ENCODE peak calls at places on chromosomes 16 and 17, in five cellular contexts. F, X, I, S and Z are unnamed samples.

GRCh38 chr17:64694207-64694606 is 32.1 kb upstream of the SMURF2 start:
- DNase-seq in F (no peak), X (no peak), I (no peak), S (peak; percentile 66), Z (peak; percentile 64)

GRCh38 chr17:72778161-72779151 is 314.0 kb downstream of the SLC39A11 start:
- DNase-seq in F (no peak), X (no peak), I (no peak), S (no peak), Z (no peak)

GRCh38 chr16:75256871-75257343 is 5.5 kb upstream of the BCAR1 start:
- DNase-seq in F (no peak), X (no peak), I (no peak), S (peak; percentile 64), Z (peak; percentile 47)

GRCh38 chr17:694239-694638 is 20.4 kb downstream of the VPS53 start:
- DNase-seq in F (peak; percentile 89), X (no peak), I (no peak), S (peak; percentile 99), Z (peak; percentile 96)

GRCh38 chr17:32142857-32143524 is 689 bp downstream of the RHOT1 start:
- DNase-seq in F (no peak), X (peak; percentile 39), I (peak; percentile 16), S (peak; percentile 61), Z (peak; percentile 69)

GRCh38 chr17:37466471-37466870 is 23.2 kb upstream of the DUSP14 start:
- DNase-seq in F (no peak), X (no peak), I (no peak), S (no peak), Z (no peak)

GRCh38 chr17:50884354-50885311 is 18.5 kb upstream of the TOB1 start:
- DNase-seq in F (no peak), X (no peak), I (no peak), S (no peak), Z (peak; percentile 22)

GRCh38 chr17:28954886-28955285 is 3.6 kb upstream of the PHF12 start:
- DNase-seq in F (no peak), X (no peak), I (no peak), S (no peak), Z (no peak)

GRCh38 chr17:57197672-57198071 is 58.7 kb upstream of the MSI2 start:
- DNase-seq in F (no peak), X (no peak), I (no peak), S (no peak), Z (no peak)

GRCh38 chr16:2214721-2214970 is at the start of gene PGP:
- DNase-seq in F (no peak), X (no peak), I (no peak), S (no peak), Z (no peak)

GRCh38 chr17:77363821-77364361 is 223.1 kb downstream of the SEC14L1 start:
- DNase-seq in F (no peak), X (no peak), I (no peak), S (no peak), Z (no peak)

GRCh38 chr17:1986783-1987451 is 38.2 kb downstream of the RTN4RL1 start:
- DNase-seq in F (no peak), X (no peak), I (no peak), S (no peak), Z (no peak)

GRCh38 chr17:75270218-75270965 is 639 bp downstream of the MIF4GD start:
- DNase-seq in F (no peak), X (peak; percentile 36), I (no peak), S (peak; percentile 80), Z (peak; percentile 70)

GRCh38 chr16:1028524-1029258 is 43.9 kb upstream of the SSTR5 start:
- DNase-seq in F (no peak), X (no peak), I (no peak), S (no peak), Z (no peak)

GRCh38 chr16:75244844-75245758 is 6.3 kb downstream of the BCAR1 start:
- DNase-seq in F (peak; percentile 87), X (no peak), I (peak; percentile 65), S (peak; percentile 96), Z (peak; percentile 93)

GRCh38 chr16:47018223-47018891 is 44.9 kb upstream of the DNAJA2 start:
- DNase-seq in F (no peak), X (peak; percentile 45), I (no peak), S (no peak), Z (peak; percentile 20)

GRCh38 chr17:34051046-34051445 is 204.0 kb upstream of the CCL2 start:
- DNase-seq in F (no peak), X (no peak), I (no peak), S (no peak), Z (no peak)

GRCh38 chr17:27478901-27479531 is 22.8 kb downstream of the KSR1 start:
- DNase-seq in F (no peak), X (no peak), I (no peak), S (no peak), Z (no peak)

GRCh38 chr17:8376302-8377067 is at the start of gene KRABD2:
- DNase-seq in F (peak; percentile 71), X (peak; percentile 66), I (peak; percentile 65), S (peak; percentile 86), Z (peak; percentile 76)

GRCh38 chr17:74601944-74602572 is 10.0 kb upstream of the CD300LD start:
- DNase-seq in F (no peak), X (no peak), I (no peak), S (peak; percentile 34), Z (peak; percentile 39)

GRCh38 chr16:89380681-89381080 is 109.7 kb downstream of the ANKRD11 start:
- DNase-seq in F (no peak), X (no peak), I (no peak), S (no peak), Z (no peak)

GRCh38 chr16:9521749-9522370 is 430.4 kb downstream of the HAPSTR1 start:
- DNase-seq in F (no peak), X (no peak), I (no peak), S (no peak), Z (no peak)

GRCh38 chr17:30824002-30824355 is 513 bp downstream of the CRLF3 start:
- DNase-seq in F (no peak), X (no peak), I (no peak), S (no peak), Z (no peak)

GRCh38 chr16:77170805-77171204 is 20.2 kb upstream of the MON1B start:
- DNase-seq in F (no peak), X (no peak), I (no peak), S (no peak), Z (no peak)

GRCh38 chr16:83066881-83067280 is 440.1 kb downstream of the CDH13 start:
- DNase-seq in F (no peak), X (no peak), I (no peak), S (no peak), Z (no peak)

GRCh38 chr16:75461575-75461974 is 2.9 kb downstream of the TMEM170A start:
- DNase-seq in F (no peak), X (no peak), I (no peak), S (no peak), Z (no peak)

GRCh38 chr17:49061524-49061943 is 64.3 kb downstream of the IGF2BP1 start:
- DNase-seq in F (no peak), X (no peak), I (no peak), S (no peak), Z (no peak)

GRCh38 chr16:11621920-11622651 is 35.4 kb upstream of the LITAF start:
- DNase-seq in F (no peak), X (no peak), I (no peak), S (no peak), Z (peak; percentile 60)